ENCODE peak calls at places on chromosomes 2 and 18, in ten cellular contexts. X is CD8-positive, alpha-beta memory T cell; T is heart right ventricle; K is kidney; D is CD4-positive, CD25-positive, alpha-beta regulatory T cell; A is OCI-LY7; B is HCT116; H is uterus; N is heart left ventricle; O is PC-9. Z is an unnamed sample. For H3K4me1, the result is how much of the 10 kb centered on the place peaks cover.

GRCh38 chr18:40662898-40663437 is 1292.1 kb upstream of the PIK3C3 start:
- DNase-seq in T (no peak), N (no peak), A (no peak), O (no peak), D (no peak), H (no peak), B (no peak), K (peak), X (peak), Z (no peak)

GRCh38 chr2:163934134-163934533 is 198.3 kb upstream of the FIGN start:
- DNase-seq in H (no peak), K (no peak), D (no peak), N (no peak), X (no peak), A (no peak), B (no peak), O (no peak), T (no peak), Z (no peak)

GRCh38 chr2:190837991-190838390 is 42.6 kb upstream of the GLS start:
- DNase-seq in K (no peak), A (no peak), T (no peak), B (no peak), D (no peak), O (no peak), H (no peak), X (no peak), N (no peak), Z (no peak)

GRCh38 chr2:190585000-190585678 is 50.6 kb upstream of the NEMP2 start:
- DNase-seq in K (no peak), O (no peak), D (no peak), N (peak), H (no peak), X (no peak), B (no peak), T (no peak), A (no peak), Z (no peak)

GRCh38 chr2:150303281-150303680 is 184.2 kb downstream of the RND3 start:
- DNase-seq in D (no peak), A (no peak), B (peak), H (no peak), K (no peak), N (no peak), O (no peak), X (no peak), T (no peak), Z (no peak)

GRCh38 chr2:115369380-115369779 is 926.9 kb downstream of the DPP10 start:
- DNase-seq in D (no peak), T (no peak), O (no peak), H (no peak), K (no peak), A (no peak), X (no peak), N (no peak), B (no peak), Z (no peak)

GRCh38 chr18:676747-677544 is 19.5 kb downstream of the TYMS start:
- DNase-seq in X (no peak), K (no peak), H (no peak), B (no peak), T (no peak), A (no peak), D (no peak), O (no peak), N (no peak), Z (no peak)

GRCh38 chr2:230761704-230762103 is 49.1 kb downstream of the CAB39 start:
- DNase-seq in D (no peak), K (no peak), N (no peak), T (no peak), H (no peak), O (no peak), B (no peak), X (no peak), A (no peak), Z (no peak)

GRCh38 chr2:241673797-241674725 is 12.6 kb downstream of the DTYMK start:
- DNase-seq in N (peak), H (no peak), A (no peak), B (no peak), X (no peak), D (no peak), K (no peak), T (peak), O (no peak), Z (no peak)

GRCh38 chr2:74690571-74690970 is 36.5 kb downstream of the SEMA4F start:
- DNase-seq in O (peak), H (no peak), X (no peak), K (no peak), T (peak), A (peak), N (no peak), D (peak), B (peak), Z (no peak)

GRCh38 chr18:905307-905947 is 756 bp downstream of the ADCYAP1 start:
- DNase-seq in O (no peak), N (no peak), D (no peak), H (no peak), X (no peak), K (no peak), B (no peak), T (no peak), A (no peak), Z (no peak)

GRCh38 chr2:27549303-27549702 is 33.5 kb upstream of the ZNF512 start:
- DNase-seq in X (no peak), K (no peak), H (no peak), A (no peak), N (no peak), B (no peak), O (no peak), D (no peak), T (no peak), Z (no peak)

GRCh38 chr2:33022989-33023731 is 76.4 kb downstream of the LTBP1 start:
- DNase-seq in H (no peak), X (no peak), D (no peak), O (no peak), B (peak), N (no peak), A (no peak), K (no peak), T (no peak), Z (no peak)

GRCh38 chr2:70708376-70709199 is 59.4 kb downstream of the ADD2 start:
- DNase-seq in X (no peak), N (no peak), A (no peak), T (no peak), O (no peak), B (no peak), D (no peak), H (no peak), K (no peak), Z (no peak)

GRCh38 chr2:13195270-13195669 is 478.5 kb downstream of the TRIB2 start:
- DNase-seq in B (no peak), O (no peak), X (no peak), N (no peak), T (no peak), A (no peak), H (no peak), D (no peak), K (no peak), Z (no peak)

DNA sequence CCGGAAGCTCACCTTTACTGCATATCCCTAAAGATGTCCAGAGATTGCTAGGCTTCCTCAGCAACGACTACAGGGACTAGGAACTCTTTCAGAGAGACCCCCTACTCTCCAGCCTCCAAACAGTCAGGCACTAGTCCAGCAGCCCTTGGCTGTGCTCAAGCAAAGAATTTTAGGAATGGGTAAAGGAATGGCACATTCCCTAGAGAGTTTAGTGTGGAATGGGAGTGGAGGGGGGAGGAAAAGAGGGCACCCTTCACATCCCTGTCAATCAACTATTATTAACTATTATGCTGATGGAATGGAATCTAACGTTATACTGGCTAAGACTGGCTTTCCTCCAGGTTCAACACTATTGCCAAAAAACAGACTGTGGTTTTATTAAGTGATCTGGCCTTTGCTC is 64.8 kb downstream of the IKZF2 start:
- DNase-seq in N (no peak), A (no peak), O (no peak), T (no peak), X (no peak), H (no peak), B (no peak), K (no peak), D (no peak), Z (no peak)
- H3K4me1 ChIP-seq in N (under half), A (under half), O (under half), T (under half), X (under half), H (under half), B (under half), K (under half), D (half or more), Z (under half)

GRCh38 chr18:63320690-63321265 is 1.2 kb upstream of the BCL2 start:
- DNase-seq in O (peak), H (peak), N (peak), A (peak), B (no peak), X (peak), K (peak), D (peak), T (peak), Z (no peak)
- H3K27ac ChIP-seq in O (peak), H (peak), N (peak), A (no peak), B (peak), X (no peak), K (peak), D (peak), T (peak), Z (peak)

GRCh38 chr2:85132392-85132791 is 800 bp upstream of the TCF7L1 start:
- DNase-seq in D (no peak), K (no peak), X (no peak), B (no peak), T (peak), A (no peak), H (peak), O (no peak), N (no peak), Z (no peak)
- H3K4me3 ChIP-seq in D (no peak), K (peak), X (no peak), B (peak), T (peak), A (no peak), H (peak), O (peak), N (peak), Z (no peak)

GRCh38 chr2:16060125-16060935 is 120.0 kb downstream of the MYCN start:
- DNase-seq in H (no peak), D (no peak), N (no peak), A (no peak), O (no peak), K (no peak), T (no peak), X (no peak), B (no peak), Z (no peak)

GRCh38 chr2:16062471-16063250 is 122.3 kb downstream of the MYCN start:
- DNase-seq in T (no peak), N (no peak), D (no peak), X (no peak), B (no peak), O (no peak), H (no peak), A (no peak), K (no peak), Z (no peak)

GRCh38 chr2:16060936-16061338 is 120.6 kb downstream of the MYCN start:
- DNase-seq in O (no peak), B (no peak), K (no peak), H (no peak), T (no peak), X (no peak), N (no peak), D (no peak), A (no peak), Z (no peak)

GRCh38 chr2:16063251-16063850 is 123.0 kb downstream of the MYCN start:
- DNase-seq in B (no peak), D (no peak), H (no peak), K (no peak), N (no peak), A (no peak), X (no peak), T (no peak), O (no peak), Z (no peak)

GRCh38 chr2:16061406-16062217 is 121.3 kb downstream of the MYCN start:
- DNase-seq in D (no peak), N (no peak), X (no peak), A (no peak), O (no peak), B (no peak), T (no peak), K (no peak), H (no peak), Z (no peak)
- H3K4me1 ChIP-seq in D (under half), N (under half), X (under half), A (under half), O (under half), B (under half), T (under half), K (under half), H (under half), Z (under half)

GRCh38 chr2:113216891-113217454 is 43.2 kb downstream of the PSD4 start:
- DNase-seq in N (no peak), K (peak), B (no peak), A (no peak), D (no peak), H (no peak), T (no peak), O (no peak), X (no peak), Z (no peak)
- H3K27ac ChIP-seq in N (peak), K (peak), B (peak), A (no peak), D (no peak), H (no peak), T (peak), O (no peak), X (no peak), Z (no peak)

DNA sequence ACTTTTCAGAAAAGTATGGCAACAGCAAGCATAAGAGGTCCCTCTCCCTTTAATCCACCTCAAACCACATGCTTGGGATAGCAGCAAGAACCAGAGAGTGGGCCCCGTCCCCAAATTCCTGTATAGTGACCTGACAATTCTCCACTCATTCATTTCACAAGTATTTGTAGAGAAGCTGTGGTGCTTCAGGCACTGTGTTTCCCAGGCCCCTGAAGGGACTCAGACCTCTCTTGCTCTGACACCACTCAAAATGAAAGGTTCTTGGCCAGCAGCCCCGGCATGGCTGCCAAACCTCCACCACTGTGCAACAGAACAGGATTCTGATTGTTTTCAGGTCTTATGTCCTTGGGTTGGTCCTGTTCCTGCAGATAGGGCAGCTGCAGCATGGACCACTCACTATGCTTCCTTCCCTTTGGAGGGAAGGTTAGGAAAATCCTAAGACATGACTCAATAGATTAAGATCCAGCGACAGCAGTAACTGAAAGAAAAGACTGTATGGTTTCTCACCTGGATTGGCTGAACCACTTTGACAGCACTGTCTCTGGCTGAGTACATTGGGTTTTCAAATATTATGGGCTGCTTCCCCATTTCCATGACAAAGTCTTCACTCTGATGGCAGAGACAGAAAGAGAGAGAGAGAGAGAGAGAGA is 67.6 kb downstream of the DHRS9 start:
- DNase-seq in A (no peak), T (peak), O (no peak), K (no peak), D (no peak), H (no peak), X (no peak), N (peak), B (no peak), Z (no peak)
- H3K4me3 ChIP-seq in A (no peak), T (no peak), O (no peak), K (no peak), D (no peak), H (no peak), X (no peak), N (no peak), B (no peak), Z (no peak)

GRCh38 chr18:25425030-25425429 is 73.1 kb upstream of the ZNF521 start:
- DNase-seq in A (no peak), K (no peak), T (no peak), X (no peak), H (no peak), N (no peak), B (no peak), D (no peak), O (no peak), Z (no peak)

GRCh38 chr18:25423267-25423666 is 71.3 kb upstream of the ZNF521 start:
- DNase-seq in N (no peak), D (no peak), K (no peak), O (no peak), B (no peak), H (no peak), T (no peak), X (no peak), A (no peak), Z (no peak)

GRCh38 chr18:25420091-25420490 is 68.1 kb upstream of the ZNF521 start:
- DNase-seq in K (no peak), O (no peak), A (no peak), H (no peak), N (no peak), D (no peak), T (no peak), B (no peak), X (no peak), Z (no peak)

GRCh38 chr18:25422230-25422629 is 70.3 kb upstream of the ZNF521 start:
- DNase-seq in A (no peak), B (no peak), K (no peak), N (no peak), T (no peak), H (no peak), O (no peak), X (no peak), D (no peak), Z (no peak)

GRCh38 chr18:25423760-25424159 is 71.8 kb upstream of the ZNF521 start:
- DNase-seq in X (no peak), H (no peak), T (no peak), D (no peak), N (no peak), B (no peak), K (no peak), O (no peak), A (no peak), Z (no peak)
- H3K4me1 ChIP-seq in X (under half), H (under half), T (under half), D (under half), N (under half), B (under half), K (under half), O (under half), A (under half), Z (under half)

DNA sequence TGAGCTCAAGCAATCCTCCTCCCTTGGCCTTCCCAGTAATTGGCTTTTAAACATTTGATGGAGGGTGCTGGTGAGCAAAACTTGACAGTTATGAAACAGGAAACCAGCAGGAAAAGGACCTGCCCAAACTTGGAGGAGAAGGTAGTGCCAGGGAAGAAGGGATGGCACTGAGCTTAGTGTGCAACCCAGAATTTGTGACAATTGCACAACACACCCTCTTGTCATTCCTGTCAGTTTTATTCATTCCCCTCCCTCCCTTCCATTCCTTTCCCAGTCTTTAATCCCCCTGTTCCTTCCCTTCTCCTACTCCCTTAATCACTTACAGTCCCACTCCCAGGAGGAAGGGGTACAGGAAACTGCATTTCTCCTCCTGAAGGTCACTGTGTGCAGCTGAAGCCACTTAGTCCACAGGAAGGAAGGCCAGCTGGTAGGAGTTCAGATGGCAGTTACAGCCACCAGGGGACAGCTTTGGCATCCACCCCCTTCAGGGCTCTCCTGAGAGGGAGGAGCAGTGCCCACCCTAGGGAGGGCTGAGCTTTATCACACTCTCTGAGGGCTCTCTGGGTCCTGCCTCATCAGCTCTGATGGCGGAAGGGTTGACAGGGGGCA is 24.0 kb upstream of the SIGLEC15 start:
- DNase-seq in D (no peak), A (no peak), H (no peak), T (no peak), N (no peak), X (no peak), O (no peak), B (no peak), K (no peak), Z (no peak)
- H3K27ac ChIP-seq in D (no peak), A (no peak), H (no peak), T (no peak), N (no peak), X (no peak), O (peak), B (no peak), K (no peak), Z (no peak)

GRCh38 chr2:177617849-177618248 is 225.3 kb downstream of the AGPS start:
- DNase-seq in B (no peak), D (no peak), O (no peak), K (no peak), A (no peak), T (no peak), H (no peak), X (no peak), N (no peak), Z (no peak)
- H3K4me3 ChIP-seq in B (peak), D (peak), O (peak), K (peak), A (peak), T (peak), H (peak), X (peak), N (peak), Z (peak)

DNA sequence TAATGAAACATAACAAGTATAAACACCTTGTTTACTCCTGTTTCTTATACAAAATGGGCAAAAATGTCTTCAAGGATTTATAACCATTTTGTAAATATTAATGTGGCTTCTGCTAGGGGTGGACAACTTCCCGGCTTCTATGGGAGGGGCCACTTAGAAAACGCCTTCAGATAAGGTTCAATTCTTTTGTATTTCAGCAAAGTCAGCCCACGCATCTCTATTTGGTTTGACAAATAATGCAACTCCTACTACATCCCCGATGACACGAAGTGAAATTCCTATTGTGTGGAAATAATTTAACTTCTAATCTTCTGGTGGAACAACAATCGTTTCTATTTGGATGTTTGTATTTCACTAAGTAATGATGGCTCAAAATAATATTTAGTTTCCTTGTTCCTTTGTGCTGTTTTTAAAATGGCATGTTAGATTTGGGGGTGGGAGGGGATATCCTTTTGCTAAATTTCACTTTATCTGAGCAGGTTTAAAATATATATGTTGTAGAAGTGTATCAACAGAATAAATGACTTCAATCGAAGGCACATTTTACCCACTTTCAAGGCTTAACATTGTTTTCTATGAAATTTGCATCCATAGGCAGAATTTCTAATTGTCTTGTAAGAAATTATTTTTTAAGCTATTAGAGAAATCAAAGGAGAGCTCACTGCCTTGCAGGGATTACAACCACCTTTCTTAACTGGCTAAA is 14.6 kb upstream of the HOXD1 start:
- DNase-seq in A (no peak), X (no peak), K (no peak), N (no peak), B (no peak), D (no peak), O (no peak), H (no peak), T (no peak), Z (no peak)
- H3K4me1 ChIP-seq in A (under half), X (under half), K (under half), N (under half), B (under half), D (under half), O (under half), H (under half), T (under half), Z (under half)